ENCODE peak calls at places on chromosome 3, in nine cellular contexts. One of them, this sample, is unnamed.

GRCh38 chr3:113436794-113437193 is 4.5 kb downstream of the CFAP44 start:
- DNase-seq in activated T-cell treated with anti-CD3 and anti-CD28 coated beads, Interleukin-2, amount 50 U/mL, for 72 hours: no peak
- DNase-seq in GM13977: no peak
- DNase-seq in hypothalamus: no peak
- DNase-seq in epithelial cell of esophagus: peak
- DNase-seq in mesothelial cell of epicardium: no peak
- DNase-seq in Calu3: no peak
- DNase-seq in type B pancreatic cell: no peak
- DNase-seq in NCI-H748 treated with DMSO at 0.1 percent for 48 hours: no peak
- DNase-seq in this sample: no peak

GRCh38 chr3:71299160-71299559 is 284.4 kb downstream of the FOXP1 start:
- DNase-seq in activated T-cell treated with anti-CD3 and anti-CD28 coated beads, Interleukin-2, amount 50 U/mL, for 72 hours: peak
- DNase-seq in GM13977: no peak
- DNase-seq in hypothalamus: no peak
- DNase-seq in epithelial cell of esophagus: no peak
- DNase-seq in mesothelial cell of epicardium: no peak
- DNase-seq in Calu3: no peak
- DNase-seq in type B pancreatic cell: no peak
- DNase-seq in NCI-H748 treated with DMSO at 0.1 percent for 48 hours: peak
- DNase-seq in this sample: no peak

GRCh38 chr3:74750901-74751300 is 136.4 kb upstream of the CNTN3 start:
- DNase-seq in activated T-cell treated with anti-CD3 and anti-CD28 coated beads, Interleukin-2, amount 50 U/mL, for 72 hours: no peak
- DNase-seq in GM13977: no peak
- DNase-seq in hypothalamus: no peak
- DNase-seq in epithelial cell of esophagus: no peak
- DNase-seq in mesothelial cell of epicardium: no peak
- DNase-seq in Calu3: no peak
- DNase-seq in type B pancreatic cell: no peak
- DNase-seq in NCI-H748 treated with DMSO at 0.1 percent for 48 hours: no peak
- DNase-seq in this sample: no peak

GRCh38 chr3:98513136-98513535 is 9.6 kb downstream of the CLDND1 start:
- DNase-seq in activated T-cell treated with anti-CD3 and anti-CD28 coated beads, Interleukin-2, amount 50 U/mL, for 72 hours: no peak
- DNase-seq in GM13977: no peak
- DNase-seq in hypothalamus: no peak
- DNase-seq in epithelial cell of esophagus: peak
- DNase-seq in mesothelial cell of epicardium: no peak
- DNase-seq in Calu3: peak
- DNase-seq in type B pancreatic cell: no peak
- DNase-seq in NCI-H748 treated with DMSO at 0.1 percent for 48 hours: no peak
- DNase-seq in this sample: no peak

GRCh38 chr3:53808496-53808895 is 37.7 kb downstream of the CHDH start:
- DNase-seq in activated T-cell treated with anti-CD3 and anti-CD28 coated beads, Interleukin-2, amount 50 U/mL, for 72 hours: no peak
- DNase-seq in GM13977: no peak
- DNase-seq in hypothalamus: no peak
- DNase-seq in epithelial cell of esophagus: no peak
- DNase-seq in mesothelial cell of epicardium: peak
- DNase-seq in Calu3: no peak
- DNase-seq in type B pancreatic cell: peak
- DNase-seq in NCI-H748 treated with DMSO at 0.1 percent for 48 hours: no peak
- DNase-seq in this sample: no peak

GRCh38 chr3:10015476-10015904 is 10.7 kb upstream of the FANCD2 start:
- DNase-seq in activated T-cell treated with anti-CD3 and anti-CD28 coated beads, Interleukin-2, amount 50 U/mL, for 72 hours: no peak
- DNase-seq in GM13977: no peak
- DNase-seq in hypothalamus: peak
- DNase-seq in epithelial cell of esophagus: peak
- DNase-seq in mesothelial cell of epicardium: no peak
- DNase-seq in Calu3: no peak
- DNase-seq in type B pancreatic cell: no peak
- DNase-seq in NCI-H748 treated with DMSO at 0.1 percent for 48 hours: no peak
- DNase-seq in this sample: no peak

GRCh38 chr3:120839120-120839519 is 68.9 kb upstream of the STXBP5L start:
- DNase-seq in activated T-cell treated with anti-CD3 and anti-CD28 coated beads, Interleukin-2, amount 50 U/mL, for 72 hours: no peak
- DNase-seq in GM13977: no peak
- DNase-seq in hypothalamus: no peak
- DNase-seq in epithelial cell of esophagus: peak
- DNase-seq in mesothelial cell of epicardium: no peak
- DNase-seq in Calu3: no peak
- DNase-seq in type B pancreatic cell: no peak
- DNase-seq in NCI-H748 treated with DMSO at 0.1 percent for 48 hours: no peak
- DNase-seq in this sample: no peak

GRCh38 chr3:88230638-88231037 is 80.9 kb downstream of the C3orf38 start:
- DNase-seq in activated T-cell treated with anti-CD3 and anti-CD28 coated beads, Interleukin-2, amount 50 U/mL, for 72 hours: no peak
- DNase-seq in GM13977: no peak
- DNase-seq in hypothalamus: no peak
- DNase-seq in epithelial cell of esophagus: no peak
- DNase-seq in mesothelial cell of epicardium: no peak
- DNase-seq in Calu3: no peak
- DNase-seq in type B pancreatic cell: no peak
- DNase-seq in NCI-H748 treated with DMSO at 0.1 percent for 48 hours: no peak
- DNase-seq in this sample: no peak

GRCh38 chr3:99928758-99929408 is 111.2 kb downstream of the CMSS1 start:
- DNase-seq in activated T-cell treated with anti-CD3 and anti-CD28 coated beads, Interleukin-2, amount 50 U/mL, for 72 hours: no peak
- DNase-seq in GM13977: no peak
- DNase-seq in hypothalamus: no peak
- DNase-seq in epithelial cell of esophagus: no peak
- DNase-seq in mesothelial cell of epicardium: no peak
- DNase-seq in Calu3: no peak
- DNase-seq in type B pancreatic cell: no peak
- DNase-seq in NCI-H748 treated with DMSO at 0.1 percent for 48 hours: no peak
- DNase-seq in this sample: no peak

GRCh38 chr3:58013973-58014649 is 5.9 kb downstream of the FLNB start:
- DNase-seq in activated T-cell treated with anti-CD3 and anti-CD28 coated beads, Interleukin-2, amount 50 U/mL, for 72 hours: no peak
- DNase-seq in GM13977: no peak
- DNase-seq in hypothalamus: peak
- DNase-seq in epithelial cell of esophagus: no peak
- DNase-seq in mesothelial cell of epicardium: peak
- DNase-seq in Calu3: no peak
- DNase-seq in type B pancreatic cell: peak
- DNase-seq in NCI-H748 treated with DMSO at 0.1 percent for 48 hours: no peak
- DNase-seq in this sample: no peak

GRCh38 chr3:172042136-172042535 is 2.8 kb downstream of the FNDC3B start:
- DNase-seq in activated T-cell treated with anti-CD3 and anti-CD28 coated beads, Interleukin-2, amount 50 U/mL, for 72 hours: no peak
- DNase-seq in GM13977: no peak
- DNase-seq in hypothalamus: no peak
- DNase-seq in epithelial cell of esophagus: no peak
- DNase-seq in mesothelial cell of epicardium: no peak
- DNase-seq in Calu3: no peak
- DNase-seq in type B pancreatic cell: no peak
- DNase-seq in NCI-H748 treated with DMSO at 0.1 percent for 48 hours: no peak
- DNase-seq in this sample: no peak

GRCh38 chr3:60047426-60048200 is 997.8 kb upstream of the CFAP20DC start:
- DNase-seq in activated T-cell treated with anti-CD3 and anti-CD28 coated beads, Interleukin-2, amount 50 U/mL, for 72 hours: no peak
- DNase-seq in GM13977: no peak
- DNase-seq in hypothalamus: no peak
- DNase-seq in epithelial cell of esophagus: no peak
- DNase-seq in mesothelial cell of epicardium: no peak
- DNase-seq in Calu3: no peak
- DNase-seq in type B pancreatic cell: no peak
- DNase-seq in NCI-H748 treated with DMSO at 0.1 percent for 48 hours: no peak
- DNase-seq in this sample: no peak

GRCh38 chr3:86562095-86562494 is 428.9 kb downstream of the VGLL3 start:
- DNase-seq in activated T-cell treated with anti-CD3 and anti-CD28 coated beads, Interleukin-2, amount 50 U/mL, for 72 hours: no peak
- DNase-seq in GM13977: no peak
- DNase-seq in hypothalamus: no peak
- DNase-seq in epithelial cell of esophagus: no peak
- DNase-seq in mesothelial cell of epicardium: no peak
- DNase-seq in Calu3: no peak
- DNase-seq in type B pancreatic cell: no peak
- DNase-seq in NCI-H748 treated with DMSO at 0.1 percent for 48 hours: no peak
- DNase-seq in this sample: no peak

GRCh38 chr3:197333901-197334639 is 35.7 kb upstream of the DLG1 start:
- DNase-seq in activated T-cell treated with anti-CD3 and anti-CD28 coated beads, Interleukin-2, amount 50 U/mL, for 72 hours: no peak
- DNase-seq in GM13977: no peak
- DNase-seq in hypothalamus: no peak
- DNase-seq in epithelial cell of esophagus: peak
- DNase-seq in mesothelial cell of epicardium: no peak
- DNase-seq in Calu3: no peak
- DNase-seq in type B pancreatic cell: no peak
- DNase-seq in NCI-H748 treated with DMSO at 0.1 percent for 48 hours: no peak
- DNase-seq in this sample: no peak

GRCh38 chr3:146124141-146124801 is 36.7 kb downstream of the PLOD2 start:
- DNase-seq in activated T-cell treated with anti-CD3 and anti-CD28 coated beads, Interleukin-2, amount 50 U/mL, for 72 hours: no peak
- DNase-seq in GM13977: no peak
- DNase-seq in hypothalamus: no peak
- DNase-seq in epithelial cell of esophagus: no peak
- DNase-seq in mesothelial cell of epicardium: no peak
- DNase-seq in Calu3: no peak
- DNase-seq in type B pancreatic cell: no peak
- DNase-seq in NCI-H748 treated with DMSO at 0.1 percent for 48 hours: no peak
- DNase-seq in this sample: no peak

GRCh38 chr3:48662753-48663488 is at the start of gene CELSR3:
- DNase-seq in activated T-cell treated with anti-CD3 and anti-CD28 coated beads, Interleukin-2, amount 50 U/mL, for 72 hours: peak
- DNase-seq in GM13977: peak
- DNase-seq in hypothalamus: peak
- DNase-seq in epithelial cell of esophagus: peak
- DNase-seq in mesothelial cell of epicardium: peak
- DNase-seq in Calu3: peak
- DNase-seq in type B pancreatic cell: peak
- DNase-seq in NCI-H748 treated with DMSO at 0.1 percent for 48 hours: peak
- DNase-seq in this sample: peak

GRCh38 chr3:184815046-184815930 is 3.3 kb downstream of the VPS8 start:
- DNase-seq in activated T-cell treated with anti-CD3 and anti-CD28 coated beads, Interleukin-2, amount 50 U/mL, for 72 hours: peak
- DNase-seq in GM13977: no peak
- DNase-seq in hypothalamus: no peak
- DNase-seq in epithelial cell of esophagus: peak
- DNase-seq in mesothelial cell of epicardium: no peak
- DNase-seq in Calu3: no peak
- DNase-seq in type B pancreatic cell: no peak
- DNase-seq in NCI-H748 treated with DMSO at 0.1 percent for 48 hours: no peak
- DNase-seq in this sample: no peak

GRCh38 chr3:77254967-77255831 is 215.3 kb downstream of the ROBO2 start:
- DNase-seq in activated T-cell treated with anti-CD3 and anti-CD28 coated beads, Interleukin-2, amount 50 U/mL, for 72 hours: peak
- DNase-seq in GM13977: peak
- DNase-seq in hypothalamus: no peak
- DNase-seq in epithelial cell of esophagus: peak
- DNase-seq in mesothelial cell of epicardium: no peak
- DNase-seq in Calu3: peak
- DNase-seq in type B pancreatic cell: no peak
- DNase-seq in NCI-H748 treated with DMSO at 0.1 percent for 48 hours: peak
- DNase-seq in this sample: peak

GRCh38 chr3:197562398-197563251 is 6.9 kb upstream of the BDH1 start:
- DNase-seq in activated T-cell treated with anti-CD3 and anti-CD28 coated beads, Interleukin-2, amount 50 U/mL, for 72 hours: no peak
- DNase-seq in GM13977: no peak
- DNase-seq in hypothalamus: no peak
- DNase-seq in epithelial cell of esophagus: no peak
- DNase-seq in mesothelial cell of epicardium: no peak
- DNase-seq in Calu3: no peak
- DNase-seq in type B pancreatic cell: no peak
- DNase-seq in NCI-H748 treated with DMSO at 0.1 percent for 48 hours: no peak
- DNase-seq in this sample: no peak

GRCh38 chr3:58041182-58041825 is 33.1 kb downstream of the FLNB start:
- DNase-seq in activated T-cell treated with anti-CD3 and anti-CD28 coated beads, Interleukin-2, amount 50 U/mL, for 72 hours: no peak
- DNase-seq in GM13977: no peak
- DNase-seq in hypothalamus: no peak
- DNase-seq in epithelial cell of esophagus: peak
- DNase-seq in mesothelial cell of epicardium: no peak
- DNase-seq in Calu3: no peak
- DNase-seq in type B pancreatic cell: no peak
- DNase-seq in NCI-H748 treated with DMSO at 0.1 percent for 48 hours: no peak
- DNase-seq in this sample: no peak

GRCh38 chr3:196792771-196793170 is 53.1 kb downstream of the PAK2 start:
- DNase-seq in activated T-cell treated with anti-CD3 and anti-CD28 coated beads, Interleukin-2, amount 50 U/mL, for 72 hours: no peak
- DNase-seq in GM13977: no peak
- DNase-seq in hypothalamus: no peak
- DNase-seq in epithelial cell of esophagus: peak
- DNase-seq in mesothelial cell of epicardium: no peak
- DNase-seq in Calu3: peak
- DNase-seq in type B pancreatic cell: no peak
- DNase-seq in NCI-H748 treated with DMSO at 0.1 percent for 48 hours: no peak
- DNase-seq in this sample: no peak

GRCh38 chr3:46692566-46692983 is 904 bp downstream of the ALS2CL start:
- DNase-seq in activated T-cell treated with anti-CD3 and anti-CD28 coated beads, Interleukin-2, amount 50 U/mL, for 72 hours: no peak
- DNase-seq in GM13977: no peak
- DNase-seq in hypothalamus: no peak
- DNase-seq in epithelial cell of esophagus: peak
- DNase-seq in mesothelial cell of epicardium: no peak
- DNase-seq in Calu3: peak
- DNase-seq in type B pancreatic cell: no peak
- DNase-seq in NCI-H748 treated with DMSO at 0.1 percent for 48 hours: no peak
- DNase-seq in this sample: no peak

GRCh38 chr3:187802928-187803259 is 57.6 kb upstream of the BCL6 start:
- DNase-seq in activated T-cell treated with anti-CD3 and anti-CD28 coated beads, Interleukin-2, amount 50 U/mL, for 72 hours: peak
- DNase-seq in GM13977: peak
- DNase-seq in hypothalamus: no peak
- DNase-seq in epithelial cell of esophagus: no peak
- DNase-seq in mesothelial cell of epicardium: no peak
- DNase-seq in Calu3: no peak
- DNase-seq in type B pancreatic cell: no peak
- DNase-seq in NCI-H748 treated with DMSO at 0.1 percent for 48 hours: no peak
- DNase-seq in this sample: peak

GRCh38 chr3:42600958-42601675 is 631 bp downstream of the NKTR start:
- DNase-seq in activated T-cell treated with anti-CD3 and anti-CD28 coated beads, Interleukin-2, amount 50 U/mL, for 72 hours: peak
- DNase-seq in GM13977: no peak
- DNase-seq in hypothalamus: peak
- DNase-seq in epithelial cell of esophagus: peak
- DNase-seq in mesothelial cell of epicardium: peak
- DNase-seq in Calu3: peak
- DNase-seq in type B pancreatic cell: no peak
- DNase-seq in NCI-H748 treated with DMSO at 0.1 percent for 48 hours: peak
- DNase-seq in this sample: peak

GRCh38 chr3:196793224-196793623 is 53.6 kb downstream of the PAK2 start:
- DNase-seq in activated T-cell treated with anti-CD3 and anti-CD28 coated beads, Interleukin-2, amount 50 U/mL, for 72 hours: no peak
- DNase-seq in GM13977: no peak
- DNase-seq in hypothalamus: no peak
- DNase-seq in epithelial cell of esophagus: peak
- DNase-seq in mesothelial cell of epicardium: no peak
- DNase-seq in Calu3: peak
- DNase-seq in type B pancreatic cell: no peak
- DNase-seq in NCI-H748 treated with DMSO at 0.1 percent for 48 hours: no peak
- DNase-seq in this sample: no peak

GRCh38 chr3:14548321-14548729 is 8.2 kb upstream of the GRIP2 start:
- DNase-seq in activated T-cell treated with anti-CD3 and anti-CD28 coated beads, Interleukin-2, amount 50 U/mL, for 72 hours: peak
- DNase-seq in GM13977: peak
- DNase-seq in hypothalamus: peak
- DNase-seq in epithelial cell of esophagus: peak
- DNase-seq in mesothelial cell of epicardium: peak
- DNase-seq in Calu3: peak
- DNase-seq in type B pancreatic cell: no peak
- DNase-seq in NCI-H748 treated with DMSO at 0.1 percent for 48 hours: peak
- DNase-seq in this sample: peak

This sample was measured in GM13976.